ENCODE peak calls at places on chromosomes 7 and 10, in six cellular contexts. One of them, this sample, is unnamed.

GRCh38 chr7:133904766-133905165 is 222.4 kb upstream of the LRGUK start:
- DNase-seq in astrocyte: no peak
- DNase-seq in glutamatergic neuron: no peak
- DNase-seq in AG10803: no peak
- DNase-seq in osteoblast: no peak
- DNase-seq in bronchial epithelial cell: no peak
- DNase-seq in this sample: no peak

GRCh38 chr7:45292481-45292880 is 134.9 kb downstream of the RAMP3 start:
- DNase-seq in astrocyte: peak; percentile 4
- DNase-seq in glutamatergic neuron: no peak
- DNase-seq in AG10803: no peak
- DNase-seq in osteoblast: peak; percentile 35
- DNase-seq in bronchial epithelial cell: no peak
- DNase-seq in this sample: no peak

GRCh38 chr7:23712368-23713284 is 2.6 kb downstream of the STK31 start:
- DNase-seq in astrocyte: peak; percentile 38
- DNase-seq in glutamatergic neuron: no peak
- DNase-seq in AG10803: peak; percentile 69
- DNase-seq in osteoblast: peak; percentile 82
- DNase-seq in bronchial epithelial cell: peak; percentile 73
- DNase-seq in this sample: peak; percentile 69

GRCh38 chr7:100875356-100875751 is 451 bp downstream of the SRRT start:
- DNase-seq in astrocyte: no peak
- DNase-seq in glutamatergic neuron: peak; percentile 62
- DNase-seq in AG10803: no peak
- DNase-seq in osteoblast: peak; percentile 84
- DNase-seq in bronchial epithelial cell: no peak
- DNase-seq in this sample: peak; percentile 25

GRCh38 chr7:21030237-21030636 is 243.6 kb upstream of the SP8 start:
- DNase-seq in astrocyte: no peak
- DNase-seq in glutamatergic neuron: no peak
- DNase-seq in AG10803: no peak
- DNase-seq in osteoblast: no peak
- DNase-seq in bronchial epithelial cell: no peak
- DNase-seq in this sample: no peak

GRCh38 chr7:97694355-97694754 is 37.5 kb upstream of the TAC1 start:
- DNase-seq in astrocyte: no peak
- DNase-seq in glutamatergic neuron: no peak
- DNase-seq in AG10803: no peak
- DNase-seq in osteoblast: no peak
- DNase-seq in bronchial epithelial cell: no peak
- DNase-seq in this sample: no peak

GRCh38 chr7:131013716-131014115 is 279.7 kb upstream of the KLF14 start:
- DNase-seq in astrocyte: no peak
- DNase-seq in glutamatergic neuron: no peak
- DNase-seq in AG10803: no peak
- DNase-seq in osteoblast: no peak
- DNase-seq in bronchial epithelial cell: no peak
- DNase-seq in this sample: no peak

GRCh38 chr7:29946428-29947186 is 43.0 kb downstream of the SCRN1 start:
- DNase-seq in astrocyte: peak; percentile 10
- DNase-seq in glutamatergic neuron: no peak
- DNase-seq in AG10803: peak; percentile 39
- DNase-seq in osteoblast: peak; percentile 73
- DNase-seq in bronchial epithelial cell: peak; percentile 24
- DNase-seq in this sample: peak; percentile 54

GRCh38 chr10:82091413-82091812 is 216.4 kb downstream of the NRG3 start:
- DNase-seq in astrocyte: no peak
- DNase-seq in glutamatergic neuron: no peak
- DNase-seq in AG10803: no peak
- DNase-seq in osteoblast: no peak
- DNase-seq in bronchial epithelial cell: no peak
- DNase-seq in this sample: no peak

GRCh38 chr7:17535776-17536175 is 237.3 kb downstream of the AHR start:
- DNase-seq in astrocyte: peak; percentile 86
- DNase-seq in glutamatergic neuron: no peak
- DNase-seq in AG10803: peak; percentile 89
- DNase-seq in osteoblast: no peak
- DNase-seq in bronchial epithelial cell: peak; percentile 64
- DNase-seq in this sample: no peak

GRCh38 chr7:27193335-27194001 is 6.4 kb downstream of the HOXA13 start:
- DNase-seq in astrocyte: no peak
- DNase-seq in glutamatergic neuron: peak; percentile 14
- DNase-seq in AG10803: no peak
- DNase-seq in osteoblast: no peak
- DNase-seq in bronchial epithelial cell: no peak
- DNase-seq in this sample: no peak

GRCh38 chr10:120039826-120040225 is 147.3 kb downstream of the SEC23IP start:
- DNase-seq in astrocyte: no peak
- DNase-seq in glutamatergic neuron: no peak
- DNase-seq in AG10803: no peak
- DNase-seq in osteoblast: no peak
- DNase-seq in bronchial epithelial cell: no peak
- DNase-seq in this sample: no peak

GRCh38 chr7:47290867-47291266 is 291.0 kb downstream of the TNS3 start:
- DNase-seq in astrocyte: no peak
- DNase-seq in glutamatergic neuron: no peak
- DNase-seq in AG10803: no peak
- DNase-seq in osteoblast: no peak
- DNase-seq in bronchial epithelial cell: peak; percentile 20
- DNase-seq in this sample: no peak

GRCh38 chr7:103071000-103071399 is 3.6 kb downstream of the FBXL13 start:
- DNase-seq in astrocyte: no peak
- DNase-seq in glutamatergic neuron: no peak
- DNase-seq in AG10803: no peak
- DNase-seq in osteoblast: no peak
- DNase-seq in bronchial epithelial cell: no peak
- DNase-seq in this sample: no peak

GRCh38 chr10:77970869-77971803 is 44.6 kb upstream of the DLG5 start:
- DNase-seq in astrocyte: peak; percentile 94
- DNase-seq in glutamatergic neuron: no peak
- DNase-seq in AG10803: peak; percentile 93
- DNase-seq in osteoblast: peak; percentile 86
- DNase-seq in bronchial epithelial cell: peak; percentile 50
- DNase-seq in this sample: peak; percentile 89

GRCh38 chr7:70063371-70063770 is 465.1 kb downstream of the AUTS2 start:
- DNase-seq in astrocyte: no peak
- DNase-seq in glutamatergic neuron: no peak
- DNase-seq in AG10803: no peak
- DNase-seq in osteoblast: no peak
- DNase-seq in bronchial epithelial cell: no peak
- DNase-seq in this sample: no peak

GRCh38 chr7:77827999-77828398 is 29.4 kb downstream of the PHTF2 start:
- DNase-seq in astrocyte: no peak
- DNase-seq in glutamatergic neuron: no peak
- DNase-seq in AG10803: no peak
- DNase-seq in osteoblast: no peak
- DNase-seq in bronchial epithelial cell: peak; percentile 76
- DNase-seq in this sample: no peak

GRCh38 chr7:3787717-3788311 is 486.8 kb downstream of the SDK1 start:
- DNase-seq in astrocyte: peak; percentile 1
- DNase-seq in glutamatergic neuron: no peak
- DNase-seq in AG10803: no peak
- DNase-seq in osteoblast: no peak
- DNase-seq in bronchial epithelial cell: no peak
- DNase-seq in this sample: no peak

GRCh38 chr10:57694956-57695605 is 572.6 kb downstream of the IPMK start:
- DNase-seq in astrocyte: peak; percentile 36
- DNase-seq in glutamatergic neuron: no peak
- DNase-seq in AG10803: peak; percentile 16
- DNase-seq in osteoblast: no peak
- DNase-seq in bronchial epithelial cell: peak; percentile 26
- DNase-seq in this sample: peak; percentile 30

GRCh38 chr7:24419070-24419469 is 135.1 kb downstream of the NPY start:
- DNase-seq in astrocyte: no peak
- DNase-seq in glutamatergic neuron: no peak
- DNase-seq in AG10803: peak; percentile 3
- DNase-seq in osteoblast: no peak
- DNase-seq in bronchial epithelial cell: peak; percentile 36
- DNase-seq in this sample: peak; percentile 29

GRCh38 chr10:132375116-132375794 is 21.7 kb upstream of the PWWP2B start:
- DNase-seq in astrocyte: no peak
- DNase-seq in glutamatergic neuron: peak; percentile 13
- DNase-seq in AG10803: no peak
- DNase-seq in osteoblast: peak; percentile 59
- DNase-seq in bronchial epithelial cell: no peak
- DNase-seq in this sample: no peak

GRCh38 chr10:59971915-59972314 is 65.6 kb upstream of the CCDC6 start:
- DNase-seq in astrocyte: peak; percentile 68
- DNase-seq in glutamatergic neuron: no peak
- DNase-seq in AG10803: peak; percentile 8
- DNase-seq in osteoblast: peak; percentile 65
- DNase-seq in bronchial epithelial cell: peak; percentile 10
- DNase-seq in this sample: peak; percentile 4

GRCh38 chr7:30968747-30969603 is 5.2 kb downstream of the GHRHR start:
- DNase-seq in astrocyte: no peak
- DNase-seq in glutamatergic neuron: no peak
- DNase-seq in AG10803: no peak
- DNase-seq in osteoblast: no peak
- DNase-seq in bronchial epithelial cell: no peak
- DNase-seq in this sample: no peak

GRCh38 chr10:1168763-1169162 is 112.6 kb downstream of the WDR37 start:
- DNase-seq in astrocyte: no peak
- DNase-seq in glutamatergic neuron: no peak
- DNase-seq in AG10803: no peak
- DNase-seq in osteoblast: no peak
- DNase-seq in bronchial epithelial cell: no peak
- DNase-seq in this sample: no peak

GRCh38 chr10:70348228-70348850 is 34.1 kb downstream of the LRRC20 start:
- DNase-seq in astrocyte: no peak
- DNase-seq in glutamatergic neuron: peak; percentile 40
- DNase-seq in AG10803: peak; percentile 13
- DNase-seq in osteoblast: no peak
- DNase-seq in bronchial epithelial cell: peak; percentile 29
- DNase-seq in this sample: peak; percentile 76
- TF ChIP-seq CTCF in astrocyte: peak; percentile 55
- TF ChIP-seq CTCF in glutamatergic neuron: peak; percentile 37
- TF ChIP-seq CTCF in AG10803: peak; percentile 60
- TF ChIP-seq CTCF in osteoblast: peak; percentile 72
- TF ChIP-seq CTCF in bronchial epithelial cell: peak; percentile 67
- TF ChIP-seq CTCF in this sample: peak; percentile 72

GRCh38 chr10:72085166-72085565 is 3.2 kb downstream of the SPOCK2 start:
- DNase-seq in astrocyte: no peak
- DNase-seq in glutamatergic neuron: no peak
- DNase-seq in AG10803: no peak
- DNase-seq in osteoblast: no peak
- DNase-seq in bronchial epithelial cell: no peak
- DNase-seq in this sample: no peak

GRCh38 chr10:72087969-72088878 is at the start of gene SPOCK2:
- DNase-seq in astrocyte: no peak
- DNase-seq in glutamatergic neuron: peak; percentile 74
- DNase-seq in AG10803: no peak
- DNase-seq in osteoblast: peak; percentile 89
- DNase-seq in bronchial epithelial cell: peak; percentile 29
- DNase-seq in this sample: no peak

GRCh38 chr10:72087392-72087968 is 871 bp downstream of the SPOCK2 start:
- DNase-seq in astrocyte: no peak
- DNase-seq in glutamatergic neuron: peak; percentile 41
- DNase-seq in AG10803: no peak
- DNase-seq in osteoblast: no peak
- DNase-seq in bronchial epithelial cell: no peak
- DNase-seq in this sample: no peak

GRCh38 chr10:72085864-72086465 is 2.4 kb downstream of the SPOCK2 start:
- DNase-seq in astrocyte: no peak
- DNase-seq in glutamatergic neuron: no peak
- DNase-seq in AG10803: no peak
- DNase-seq in osteoblast: peak; percentile 80
- DNase-seq in bronchial epithelial cell: no peak
- DNase-seq in this sample: no peak

DNA sequence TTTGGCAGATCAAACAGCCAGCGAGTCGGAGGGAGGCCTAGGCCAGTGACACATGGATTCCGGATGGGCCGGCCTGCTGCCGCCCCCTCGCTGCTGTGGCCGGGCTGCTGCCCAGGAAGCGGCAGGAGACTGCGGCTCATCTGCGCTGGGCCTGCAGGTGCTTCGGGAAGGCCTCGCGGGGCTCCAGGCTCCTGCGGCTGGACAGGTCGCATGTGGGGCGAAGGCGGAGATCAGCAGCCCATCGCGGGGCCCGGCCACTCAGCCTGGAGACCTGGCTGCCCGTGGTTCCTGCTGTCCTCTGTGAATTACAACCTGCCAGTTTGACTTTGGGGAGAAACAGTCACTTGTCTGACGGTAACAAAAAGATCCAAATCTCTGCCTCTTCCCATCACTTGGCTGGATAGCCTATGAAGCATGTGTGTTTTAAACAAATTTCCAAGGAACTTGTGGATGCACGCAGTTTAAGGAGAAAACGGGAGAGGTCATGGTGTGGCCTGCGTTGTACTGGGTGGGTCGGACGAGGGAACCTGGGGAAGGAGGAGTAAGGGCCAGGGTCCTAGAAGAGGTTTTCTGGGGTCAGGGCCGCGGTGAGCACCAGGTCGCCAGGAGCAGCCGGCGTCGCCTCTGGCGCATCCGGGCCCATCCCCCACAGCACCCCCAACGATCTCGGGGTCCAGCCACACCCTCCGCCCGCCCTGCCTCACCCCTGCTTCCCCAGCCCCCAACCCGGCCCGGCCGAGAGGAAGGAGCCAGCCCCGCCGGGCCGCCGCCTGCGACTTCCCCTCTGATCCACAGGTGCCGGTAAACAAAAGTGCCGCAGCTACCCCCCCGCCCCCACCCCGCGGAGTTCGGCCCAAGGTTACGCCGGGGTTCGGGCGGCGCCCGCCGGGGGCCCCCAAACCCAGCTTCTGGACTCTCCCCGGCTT is 1.6 kb downstream of the SPOCK2 start:
- DNase-seq in astrocyte: peak; percentile 34
- DNase-seq in glutamatergic neuron: peak; percentile 52
- DNase-seq in AG10803: no peak
- DNase-seq in osteoblast: peak; percentile 56
- DNase-seq in bronchial epithelial cell: no peak
- DNase-seq in this sample: no peak
- TF ChIP-seq CTCF in astrocyte: no peak
- TF ChIP-seq CTCF in glutamatergic neuron: no peak
- TF ChIP-seq CTCF in AG10803: no peak
- TF ChIP-seq CTCF in osteoblast: no peak
- TF ChIP-seq CTCF in bronchial epithelial cell: no peak
- TF ChIP-seq CTCF in this sample: no peak

GRCh38 chr7:28411876-28412662 is at the start of gene CREB5:
- DNase-seq in astrocyte: no peak
- DNase-seq in glutamatergic neuron: no peak
- DNase-seq in AG10803: no peak
- DNase-seq in osteoblast: no peak
- DNase-seq in bronchial epithelial cell: peak; percentile 49
- DNase-seq in this sample: no peak
- TF ChIP-seq CTCF in astrocyte: peak; percentile 35
- TF ChIP-seq CTCF in glutamatergic neuron: no peak
- TF ChIP-seq CTCF in AG10803: peak; percentile 35
- TF ChIP-seq CTCF in osteoblast: no peak
- TF ChIP-seq CTCF in bronchial epithelial cell: peak; percentile 14
- TF ChIP-seq CTCF in this sample: no peak

DNA sequence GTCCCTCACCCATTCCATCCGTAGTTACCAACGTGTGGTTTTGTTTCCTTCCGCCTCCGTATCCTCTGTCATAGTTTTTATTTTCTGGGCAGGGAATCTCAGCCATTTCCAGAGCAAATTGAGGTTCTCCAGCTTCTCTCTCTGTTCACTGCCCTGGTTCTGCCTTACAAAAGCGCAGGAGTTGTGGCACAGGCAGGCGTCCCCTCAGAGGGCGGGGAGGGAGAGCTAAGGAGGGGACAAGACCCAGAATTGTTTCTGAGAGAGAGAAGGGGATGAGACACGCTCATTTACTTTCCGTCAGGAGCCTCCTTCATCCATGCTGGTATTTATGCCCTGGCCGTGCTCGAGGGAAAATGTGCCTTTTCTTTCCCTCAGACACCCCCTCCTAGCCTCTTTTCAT is 71.0 kb downstream of the SH2D4B start:
- DNase-seq in astrocyte: no peak
- DNase-seq in glutamatergic neuron: no peak
- DNase-seq in AG10803: no peak
- DNase-seq in osteoblast: no peak
- DNase-seq in bronchial epithelial cell: no peak
- DNase-seq in this sample: no peak
- TF ChIP-seq CTCF in astrocyte: no peak
- TF ChIP-seq CTCF in glutamatergic neuron: no peak
- TF ChIP-seq CTCF in AG10803: no peak
- TF ChIP-seq CTCF in osteoblast: no peak
- TF ChIP-seq CTCF in bronchial epithelial cell: no peak
- TF ChIP-seq CTCF in this sample: no peak